ENCODE peak calls at places on chromosome 4, in six cellular contexts. D, S, M, Q, V and F are unnamed samples.

GRCh38 chr4:40963912-40964478 is 214.2 kb downstream of the NSUN7 start:
- DNase-seq in D (no peak), S (peak), M (no peak), Q (no peak), V (no peak), F (no peak)

GRCh38 chr4:139509727-139510410 is 46.1 kb downstream of the SETD7 start:
- DNase-seq in D (peak), S (no peak), M (no peak), Q (no peak), V (no peak), F (no peak)

GRCh38 chr4:81198151-81198550 is 16.9 kb downstream of the PRKG2 start:
- DNase-seq in D (no peak), S (no peak), M (no peak), Q (no peak), V (no peak), F (no peak)

GRCh38 chr4:181949704-181950312 is 293.4 kb upstream of the TENM3 start:
- DNase-seq in D (peak), S (no peak), M (peak), Q (no peak), V (no peak), F (no peak)

GRCh38 chr4:108821056-108821925 is 58.4 kb upstream of the ETNPPL start:
- DNase-seq in D (no peak), S (no peak), M (no peak), Q (no peak), V (no peak), F (no peak)

GRCh38 chr4:20255823-20256222 is 4.1 kb downstream of the SLIT2 start:
- DNase-seq in D (no peak), S (no peak), M (no peak), Q (no peak), V (no peak), F (no peak)

GRCh38 chr4:122783301-122784215 is 43.1 kb upstream of the FGF2 start:
- DNase-seq in D (peak), S (peak), M (peak), Q (peak), V (peak), F (peak)

GRCh38 chr4:44927361-44928061 is 201.2 kb upstream of the GNPDA2 start:
- DNase-seq in D (no peak), S (peak), M (no peak), Q (peak), V (no peak), F (peak)

GRCh38 chr4:93302310-93302709 is 526.2 kb upstream of the ATOH1 start:
- DNase-seq in D (no peak), S (no peak), M (no peak), Q (no peak), V (no peak), F (no peak)
- H4K91ac ChIP-seq in D (no peak), S (no peak), M (no peak), Q (no peak), V (no peak), F (no peak)

GRCh38 chr4:153140294-153140693 is 63.9 kb upstream of the TRIM2 start:
- DNase-seq in D (no peak), S (no peak), M (no peak), Q (no peak), V (no peak), F (no peak)
- H2AFZ ChIP-seq in D (no peak), S (no peak), M (no peak), Q (no peak), V (no peak), F (no peak)

DNA sequence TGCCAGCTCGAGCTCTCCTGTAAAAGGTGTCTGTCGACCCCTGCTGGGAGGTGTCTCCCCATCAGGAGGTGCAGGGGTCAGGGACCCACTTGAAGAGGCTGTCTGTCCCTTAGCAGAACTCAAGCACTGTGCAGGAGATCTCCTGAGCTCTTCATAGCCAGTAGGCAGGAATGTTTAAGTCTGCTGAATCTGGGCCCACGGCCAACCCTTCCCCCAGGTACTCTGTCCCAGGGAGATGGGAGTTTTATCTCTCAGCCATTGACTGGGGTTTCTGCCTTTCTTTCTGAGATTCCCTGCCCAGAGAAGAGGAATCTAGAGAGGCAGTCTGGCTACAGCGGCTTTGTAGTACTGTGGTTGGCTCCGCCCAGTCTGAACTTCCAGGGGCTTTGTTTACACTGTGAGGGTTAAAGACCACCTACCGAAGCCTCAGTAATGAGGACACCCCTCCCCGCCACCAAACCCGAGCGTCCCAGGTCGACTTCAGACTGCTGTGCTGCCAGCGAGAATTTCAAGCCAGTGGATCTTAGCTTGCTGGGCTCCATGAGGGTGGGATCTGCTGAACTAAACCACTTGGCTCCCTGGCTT is 1383.0 kb upstream of the TENM3 start:
- DNase-seq in D (no peak), S (no peak), M (no peak), Q (peak), V (no peak), F (no peak)
- H4K91ac ChIP-seq in D (no peak), S (no peak), M (no peak), Q (no peak), V (no peak), F (no peak)

GRCh38 chr4:118834960-118835895 is 698 bp downstream of the SEC24D start:
- DNase-seq in D (peak), S (peak), M (no peak), Q (peak), V (peak), F (peak)
- H2AFZ ChIP-seq in D (no peak), S (peak), M (no peak), Q (peak), V (peak), F (peak)

DNA sequence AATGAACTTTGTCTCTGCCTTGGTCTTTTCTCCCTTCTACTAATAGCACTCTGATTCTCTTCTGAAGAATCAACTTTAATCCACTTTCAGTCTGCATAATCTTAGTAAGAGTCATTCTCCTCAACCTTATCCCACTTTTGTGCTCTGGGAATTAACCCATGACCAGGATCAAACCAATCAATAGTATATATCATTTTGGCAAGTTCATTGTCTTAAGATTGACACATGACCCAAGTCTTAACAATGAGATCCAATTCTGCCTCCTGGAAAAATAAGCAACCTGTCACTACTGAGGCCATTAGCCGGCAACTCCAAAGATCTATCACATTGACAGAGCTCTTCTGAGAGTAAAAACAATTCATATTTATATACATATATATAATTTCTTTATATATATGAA is 1358.4 kb upstream of the ADGRL3 start:
- DNase-seq in D (no peak), S (no peak), M (no peak), Q (no peak), V (no peak), F (no peak)
- H4K91ac ChIP-seq in D (no peak), S (no peak), M (no peak), Q (no peak), V (no peak), F (no peak)

GRCh38 chr4:95764961-95765360 is 74.9 kb upstream of the PDHA2 start:
- DNase-seq in D (no peak), S (no peak), M (no peak), Q (no peak), V (no peak), F (no peak)

GRCh38 chr4:95758001-95758400 is 81.9 kb upstream of the PDHA2 start:
- DNase-seq in D (no peak), S (no peak), M (no peak), Q (no peak), V (no peak), F (no peak)

GRCh38 chr4:95761441-95761840 is 78.5 kb upstream of the PDHA2 start:
- DNase-seq in D (no peak), S (peak), M (no peak), Q (no peak), V (peak), F (peak)

DNA sequence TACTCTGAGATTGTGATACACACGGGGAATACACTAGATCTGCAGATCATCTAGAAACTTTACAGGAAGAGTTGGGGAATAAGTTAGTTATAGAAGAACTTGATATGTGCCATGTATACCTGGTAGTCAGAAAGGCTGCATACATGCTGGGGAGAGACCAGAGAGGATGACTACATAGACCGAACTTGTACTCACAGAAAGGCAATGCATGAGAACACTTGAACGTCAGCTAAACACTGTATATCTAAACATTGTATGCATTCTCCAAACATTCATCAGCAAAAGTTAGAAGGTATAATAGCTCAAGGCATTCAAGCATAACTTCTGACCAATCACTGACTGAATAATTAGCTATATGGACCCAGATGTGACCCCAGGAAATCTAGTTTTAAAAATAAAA is 78.0 kb upstream of the PDHA2 start:
- DNase-seq in D (no peak), S (peak), M (no peak), Q (no peak), V (no peak), F (peak)
- H2AFZ ChIP-seq in D (no peak), S (no peak), M (no peak), Q (no peak), V (no peak), F (no peak)

GRCh38 chr4:157997296-157997695 is 175.5 kb downstream of the GASK1B start:
- DNase-seq in D (no peak), S (no peak), M (no peak), Q (no peak), V (no peak), F (no peak)

GRCh38 chr4:157996061-157996460 is 176.8 kb downstream of the GASK1B start:
- DNase-seq in D (no peak), S (no peak), M (no peak), Q (no peak), V (no peak), F (peak)

GRCh38 chr4:157994863-157995262 is 178.0 kb downstream of the GASK1B start:
- DNase-seq in D (no peak), S (no peak), M (no peak), Q (no peak), V (no peak), F (peak)

GRCh38 chr4:157999723-158000122 is 173.1 kb downstream of the GASK1B start:
- DNase-seq in D (no peak), S (no peak), M (no peak), Q (no peak), V (no peak), F (no peak)

DNA sequence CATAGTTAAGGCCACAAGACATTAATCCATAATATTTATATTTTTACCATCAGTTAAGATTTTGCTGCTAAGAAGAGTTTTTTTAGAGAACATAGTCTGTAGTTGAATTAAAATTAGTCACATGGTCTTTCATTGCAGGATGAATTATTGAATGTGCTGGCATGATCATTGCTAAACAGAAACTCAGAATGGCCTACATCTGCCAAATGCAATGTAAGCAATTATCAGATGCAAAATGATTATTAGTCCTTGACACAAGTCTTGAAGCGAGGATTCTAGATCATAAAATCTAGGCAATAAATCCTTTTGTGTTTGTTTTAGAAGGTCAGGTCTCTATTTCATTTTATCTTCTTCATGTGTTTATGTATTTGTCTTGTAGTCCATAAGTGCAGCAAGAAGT is 176.2 kb downstream of the GASK1B start:
- DNase-seq in D (no peak), S (no peak), M (no peak), Q (no peak), V (no peak), F (no peak)
- H4K91ac ChIP-seq in D (no peak), S (no peak), M (no peak), Q (no peak), V (peak), F (no peak)

GRCh38 chr4:128809477-128810330 is at the start of gene JADE1:
- DNase-seq in D (peak), S (peak), M (peak), Q (peak), V (peak), F (peak)

GRCh38 chr4:128800305-128800704 is 9.2 kb upstream of the JADE1 start:
- DNase-seq in D (no peak), S (no peak), M (no peak), Q (no peak), V (no peak), F (no peak)

GRCh38 chr4:128802680-128803628 is 6.5 kb upstream of the JADE1 start:
- DNase-seq in D (peak), S (no peak), M (no peak), Q (no peak), V (no peak), F (no peak)

GRCh38 chr4:128803783-128804182 is 5.7 kb upstream of the JADE1 start:
- DNase-seq in D (no peak), S (no peak), M (no peak), Q (no peak), V (no peak), F (no peak)
- H2AFZ ChIP-seq in D (no peak), S (no peak), M (no peak), Q (no peak), V (no peak), F (no peak)

GRCh38 chr4:38612996-38613395 is 51.0 kb upstream of the KLF3 start:
- DNase-seq in D (no peak), S (no peak), M (no peak), Q (no peak), V (no peak), F (no peak)
- H4K91ac ChIP-seq in D (no peak), S (no peak), M (no peak), Q (no peak), V (no peak), F (no peak)